ENCODE peak calls at places on chromosomes 6 and 20, in seven cellular contexts. T is CD8-positive, alpha-beta memory T cell; E is PC-3; R is fibroblast of lung; W is kidney; L is tibial artery; Z is cardiac muscle cell. P is an unnamed sample.

GRCh38 chr6:121516331-121516730 is 80.9 kb downstream of the GJA1 start:
- DNase-seq in T (no peak), E (no peak), R (no peak), W (no peak), L (no peak), Z (no peak), P (no peak)

GRCh38 chr6:112936476-112936875 is 589.3 kb downstream of the RFPL4B start:
- DNase-seq in T (no peak), E (no peak), R (peak; percentile 85), W (no peak), L (no peak), Z (peak; percentile 61), P (no peak)

GRCh38 chr20:58650776-58651547 is at the start of gene STX16:
- DNase-seq in T (peak; percentile 87), E (peak; percentile 99), R (peak; percentile 94), W (peak; percentile 97), L (peak; percentile 87), Z (peak; percentile 97), P (peak; percentile 79)

GRCh38 chr6:19836799-19837510 is at the start of gene ID4:
- DNase-seq in T (no peak), E (peak; percentile 12), R (peak; percentile 91), W (peak; percentile 99), L (peak; percentile 97), Z (peak; percentile 99), P (no peak)

GRCh38 chr6:162845972-162846371 is 118.2 kb downstream of the PACRG start:
- DNase-seq in T (no peak), E (no peak), R (no peak), W (peak; percentile 33), L (no peak), Z (no peak), P (no peak)

GRCh38 chr20:24584538-24585356 is 115.3 kb downstream of the SYNDIG1 start:
- DNase-seq in T (no peak), E (peak; percentile 34), R (peak; percentile 87), W (peak; percentile 44), L (no peak), Z (peak; percentile 69), P (no peak)

GRCh38 chr6:152952866-152953509 is 29.9 kb downstream of the FBXO5 start:
- DNase-seq in T (no peak), E (peak; percentile 65), R (peak; percentile 68), W (no peak), L (no peak), Z (peak; percentile 66), P (no peak)

GRCh38 chr6:168216139-168216538 is 103.4 kb downstream of the DACT2 start:
- DNase-seq in T (no peak), E (no peak), R (no peak), W (no peak), L (no peak), Z (no peak), P (no peak)

GRCh38 chr6:137860394-137861005 is 6.6 kb upstream of the TNFAIP3 start:
- DNase-seq in T (no peak), E (no peak), R (no peak), W (no peak), L (no peak), Z (no peak), P (no peak)

GRCh38 chr20:3364323-3365013 is 43.0 kb downstream of the DNAAF9 start:
- DNase-seq in T (no peak), E (no peak), R (no peak), W (no peak), L (no peak), Z (no peak), P (no peak)

GRCh38 chr20:17873410-17874270 is 95.0 kb downstream of the SNX5 start:
- DNase-seq in T (no peak), E (peak; percentile 65), R (peak; percentile 97), W (peak; percentile 89), L (peak; percentile 91), Z (peak; percentile 98), P (no peak)

GRCh38 chr6:41836022-41836659 is 48.6 kb downstream of the TOMM6 start:
- DNase-seq in T (no peak), E (no peak), R (peak; percentile 23), W (no peak), L (no peak), Z (peak; percentile 19), P (no peak)

GRCh38 chr20:23721962-23722361 is 28.8 kb downstream of the CST1 start:
- DNase-seq in T (no peak), E (no peak), R (no peak), W (no peak), L (no peak), Z (no peak), P (no peak)

GRCh38 chr6:148835920-148836441 is 89.2 kb downstream of the UST start:
- DNase-seq in T (no peak), E (peak; percentile 81), R (peak; percentile 91), W (no peak), L (no peak), Z (peak; percentile 48), P (no peak)

GRCh38 chr6:1610497-1611321 is 994 bp downstream of the FOXC1 start:
- DNase-seq in T (no peak), E (peak; percentile 38), R (peak; percentile 36), W (peak; percentile 84), L (no peak), Z (peak; percentile 49), P (no peak)

GRCh38 chr6:1513206-1513605 is 96.5 kb upstream of the FOXC1 start:
- DNase-seq in T (no peak), E (no peak), R (peak; percentile 46), W (no peak), L (no peak), Z (no peak), P (no peak)

GRCh38 chr6:131135244-131136020 is at the start of gene AKAP7:
- DNase-seq in T (peak; percentile 67), E (peak; percentile 64), R (peak; percentile 61), W (peak; percentile 93), L (peak; percentile 64), Z (peak; percentile 88), P (no peak)

GRCh38 chr20:6122873-6123649 is at the start of gene FERMT1:
- DNase-seq in T (no peak), E (peak; percentile 96), R (peak; percentile 66), W (peak; percentile 80), L (no peak), Z (peak; percentile 78), P (peak; percentile 86)

GRCh38 chr20:19885981-19886665 is 128.1 kb downstream of the RIN2 start:
- DNase-seq in T (no peak), E (peak; percentile 77), R (peak; percentile 63), W (peak; percentile 78), L (peak; percentile 61), Z (peak; percentile 45), P (no peak)

GRCh38 chr20:58623579-58624473 is 27.3 kb upstream of the STX16 start:
- DNase-seq in T (no peak), E (peak; percentile 99), R (peak; percentile 90), W (peak; percentile 86), L (peak; percentile 38), Z (peak; percentile 94), P (peak; percentile 73)

GRCh38 chr6:86147859-86148258 is 505.2 kb upstream of the SYNCRIP start:
- DNase-seq in T (no peak), E (no peak), R (no peak), W (no peak), L (no peak), Z (no peak), P (no peak)

GRCh38 chr6:32983964-32984638 is 15.7 kb downstream of the BRD2 start:
- DNase-seq in T (no peak), E (no peak), R (no peak), W (no peak), L (no peak), Z (no peak), P (no peak)
- H3K27ac ChIP-seq in T (no peak overlapping the region), E (no peak overlapping the region), R (no peak overlapping the region), W (no peak overlapping the region), L (no peak overlapping the region), Z (peak overlapping the region; percentile 35), P (peak overlapping the region; percentile 21)

GRCh38 chr6:111723412-111723970 is 117.8 kb upstream of the TRAF3IP2 start:
- DNase-seq in T (no peak), E (no peak), R (no peak), W (no peak), L (no peak), Z (no peak), P (no peak)
- H3K27ac ChIP-seq in T (no peak overlapping the region), E (no peak overlapping the region), R (no peak overlapping the region), W (no peak overlapping the region), L (no peak overlapping the region), Z (no peak overlapping the region), P (no peak overlapping the region)

GRCh38 chr6:87407531-87407895 is 259 bp upstream of the CFAP206 start:
- DNase-seq in T (no peak), E (peak; percentile 28), R (peak; percentile 39), W (no peak), L (no peak), Z (peak; percentile 57), P (no peak)

GRCh38 chr6:87408721-87409155 is 966 bp downstream of the CFAP206 start:
- DNase-seq in T (no peak), E (no peak), R (no peak), W (no peak), L (no peak), Z (no peak), P (no peak)

DNA sequence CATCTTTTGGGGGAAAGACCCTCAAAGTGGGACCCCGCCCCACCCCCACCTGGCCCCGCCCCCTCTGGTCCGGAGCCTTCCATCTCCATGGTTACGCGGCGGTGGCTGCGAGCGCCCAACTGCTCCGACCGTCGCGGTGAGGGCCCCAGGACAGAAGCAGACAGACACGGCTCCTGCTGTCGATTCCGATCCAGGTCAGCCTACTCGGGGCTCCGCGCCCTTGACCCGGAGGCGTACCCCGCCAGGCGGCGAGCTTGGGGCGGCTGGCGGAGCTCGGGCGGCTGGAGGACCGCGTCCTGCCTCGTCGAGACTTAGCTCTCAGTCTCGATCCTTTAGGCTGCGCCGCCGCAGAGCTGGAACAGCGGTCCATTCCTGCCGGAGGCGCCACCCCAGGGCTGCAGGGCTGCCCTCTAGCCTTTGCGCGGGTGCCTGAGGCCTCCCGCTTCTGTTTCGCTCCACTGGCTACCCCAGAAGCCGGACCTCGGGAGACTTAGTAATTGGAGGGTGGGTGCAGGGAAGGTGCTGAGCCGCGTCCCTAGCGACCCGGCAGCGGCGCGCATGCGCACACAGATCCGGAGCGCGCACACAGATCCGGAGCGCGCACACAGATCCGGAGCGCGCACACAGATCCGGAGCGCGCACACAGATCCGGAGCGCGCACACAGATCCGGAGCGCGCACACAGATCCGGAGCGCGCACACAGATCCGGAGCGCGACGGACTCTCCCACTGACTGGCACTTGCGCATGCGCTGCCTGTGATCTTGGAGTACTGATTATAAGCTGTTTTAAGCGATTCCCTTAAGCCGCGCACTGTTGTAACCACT is at the start of gene CFAP206:
- DNase-seq in T (peak; percentile 87), E (peak; percentile 71), R (peak; percentile 84), W (peak; percentile 92), L (peak; percentile 78), Z (peak; percentile 92), P (peak; percentile 40)
- H3K27ac ChIP-seq in T (peak within 1 kb of the TSS; percentile 72), E (no peak within 1 kb of the TSS), R (peak within 1 kb of the TSS; percentile 79), W (peak within 1 kb of the TSS; percentile 92), L (peak within 1 kb of the TSS; percentile 72), Z (peak within 1 kb of the TSS; percentile 89), P (peak within 1 kb of the TSS; percentile 40)

DNA sequence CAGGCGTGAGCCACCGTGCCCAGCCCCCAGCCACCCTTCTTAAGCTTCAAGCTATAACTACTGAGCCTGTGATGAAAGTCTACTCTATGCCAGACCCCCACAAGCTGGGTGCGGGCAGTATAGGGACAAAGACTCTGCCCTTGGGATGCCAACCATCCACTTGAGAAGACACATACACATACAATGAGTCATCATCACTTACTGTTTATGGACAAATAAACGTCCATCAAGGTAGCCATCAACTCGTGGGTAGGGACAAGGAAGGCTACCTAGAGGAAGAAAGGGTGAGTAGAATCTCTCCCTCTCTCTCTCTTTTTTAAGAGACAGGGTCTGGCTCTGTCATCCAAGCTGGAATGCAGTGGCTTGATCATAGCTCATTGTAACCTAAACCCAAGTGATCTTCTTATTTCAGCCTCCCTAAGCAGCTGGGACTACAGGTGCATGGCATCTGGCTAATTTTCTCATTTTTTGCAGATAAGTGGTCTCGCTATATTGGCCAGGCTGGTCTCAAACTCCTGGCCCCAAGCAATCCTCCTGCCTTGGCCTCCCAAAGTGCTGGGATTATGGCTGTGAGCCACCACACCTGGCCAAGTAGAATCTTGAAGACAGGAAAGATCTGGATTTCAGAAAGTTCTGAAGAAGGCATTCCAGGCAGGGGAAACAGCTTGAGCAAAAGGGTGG is 2.6 kb upstream of the TP53INP2 start:
- DNase-seq in T (no peak), E (peak; percentile 54), R (no peak), W (no peak), L (no peak), Z (no peak), P (no peak)
- H3K27ac ChIP-seq in T (no peak overlapping the region), E (no peak overlapping the region), R (no peak overlapping the region), W (no peak overlapping the region), L (no peak overlapping the region), Z (no peak overlapping the region), P (no peak overlapping the region)